ENCODE peak calls at places on chromosomes 3 and 15, in eight cellular contexts. M, F, Q, X, D, I, U and R are unnamed samples.

GRCh38 chr15:79394231-79394630 is 37.9 kb upstream of the MINAR1 start:
- DNase-seq in Q (no peak), I (no peak), M (no peak), X (no peak), D (no peak), U (no peak), F (no peak), R (no peak)

GRCh38 chr3:184740509-184741258 is 28.8 kb upstream of the MAGEF1 start:
- DNase-seq in F (no peak), M (peak), Q (no peak), I (no peak), D (peak), X (no peak), U (peak), R (peak)

GRCh38 chr3:119330858-119331257 is 36.7 kb downstream of the ARHGAP31 start:
- DNase-seq in U (no peak), D (no peak), Q (no peak), X (no peak), F (no peak), M (no peak), I (no peak), R (no peak)

GRCh38 chr3:13420051-13420816 is at the start of gene NUP210:
- DNase-seq in M (no peak), D (no peak), F (peak), I (no peak), X (peak), U (no peak), Q (peak), R (no peak)

GRCh38 chr3:118180853-118181252 is 853.8 kb downstream of the IGSF11 start:
- DNase-seq in X (no peak), F (no peak), I (no peak), U (no peak), Q (no peak), M (no peak), D (no peak), R (no peak)

GRCh38 chr3:53880396-53881345 is 1.3 kb downstream of the ACTR8 start:
- DNase-seq in F (no peak), U (no peak), X (no peak), Q (no peak), D (no peak), M (no peak), I (no peak), R (no peak)

GRCh38 chr15:40323953-40324937 is 753 bp downstream of the INAFM2 start:
- DNase-seq in U (no peak), D (no peak), X (no peak), M (no peak), F (peak), Q (no peak), I (no peak), R (no peak)

GRCh38 chr15:61764981-61765380 is 295.3 kb downstream of the VPS13C start:
- DNase-seq in X (no peak), M (no peak), D (no peak), I (no peak), U (no peak), F (no peak), Q (no peak), R (no peak)

GRCh38 chr15:74203914-74204431 is 1.4 kb upstream of the STRA6 start:
- DNase-seq in Q (no peak), F (no peak), M (no peak), I (no peak), U (no peak), X (no peak), D (peak), R (peak)

GRCh38 chr15:59687831-59688230 is 1.3 kb downstream of the BNIP2 start:
- DNase-seq in U (no peak), F (peak), D (peak), Q (no peak), I (no peak), X (no peak), M (no peak), R (no peak)

GRCh38 chr15:69303337-69304175 is 4.8 kb downstream of the PAQR5 start:
- DNase-seq in F (peak), M (no peak), U (no peak), I (no peak), D (no peak), Q (no peak), X (no peak), R (no peak)

GRCh38 chr15:43505723-43506122 is 11.7 kb upstream of the MAP1A start:
- DNase-seq in X (no peak), U (no peak), F (no peak), D (peak), I (no peak), M (no peak), Q (no peak), R (no peak)

GRCh38 chr3:137010137-137010536 is 52.4 kb downstream of the IL20RB start:
- DNase-seq in X (no peak), D (no peak), F (no peak), U (no peak), Q (no peak), M (no peak), I (no peak), R (no peak)

GRCh38 chr3:190053919-190054672 is 66.6 kb downstream of the P3H2 start:
- DNase-seq in M (no peak), Q (no peak), D (peak), I (no peak), F (no peak), X (no peak), U (peak), R (peak)

GRCh38 chr3:48275292-48276027 is 34.6 kb downstream of the ZNF589 start:
- DNase-seq in I (no peak), M (no peak), Q (no peak), U (no peak), X (no peak), F (no peak), D (no peak), R (peak)

GRCh38 chr3:71185733-71186455 is 397.6 kb downstream of the FOXP1 start:
- DNase-seq in Q (no peak), M (no peak), F (no peak), X (no peak), U (peak), D (peak), I (no peak), R (peak)

GRCh38 chr15:65194826-65195541 is 9.8 kb upstream of the CLPX start:
- DNase-seq in D (no peak), F (no peak), X (no peak), I (no peak), U (no peak), M (peak), Q (no peak), R (no peak)

GRCh38 chr3:186824430-186825139 is 17.9 kb upstream of the ADIPOQ start:
- DNase-seq in U (no peak), F (no peak), D (no peak), M (no peak), X (no peak), Q (no peak), I (no peak), R (no peak)

GRCh38 chr3:12884104-12884742 is 42.9 kb upstream of the RPL32 start:
- DNase-seq in U (no peak), I (peak), F (no peak), X (no peak), D (no peak), M (peak), Q (no peak), R (no peak)

GRCh38 chr3:196518999-196519737 is 4.0 kb upstream of the SMCO1 start:
- DNase-seq in M (peak), D (peak), I (peak), F (peak), U (peak), Q (peak), X (peak), R (peak)

GRCh38 chr3:146152841-146153240 is 8.1 kb downstream of the PLOD2 start:
- DNase-seq in F (no peak), I (no peak), U (no peak), Q (no peak), M (no peak), X (no peak), D (no peak), R (peak)

GRCh38 chr15:38687340-38687739 is 122.7 kb upstream of the RASGRP1 start:
- DNase-seq in X (no peak), U (no peak), Q (no peak), F (no peak), M (no peak), I (no peak), D (no peak), R (no peak)

GRCh38 chr3:157606392-157607197 is 103.4 kb upstream of the VEPH1 start:
- DNase-seq in Q (peak), M (peak), D (peak), X (peak), U (peak), F (peak), I (peak), R (peak)

GRCh38 chr15:77030042-77030927 is 35.4 kb downstream of the PSTPIP1 start:
- DNase-seq in Q (no peak), M (peak), F (no peak), X (no peak), D (no peak), I (peak), U (no peak), R (no peak)

GRCh38 chr15:68010366-68010765 is 43.7 kb upstream of the PIAS1 start:
- DNase-seq in I (no peak), X (no peak), U (no peak), D (no peak), M (no peak), F (no peak), Q (no peak), R (no peak)

GRCh38 chr3:143445118-143445517 is 325.5 kb downstream of the CHST2 start:
- DNase-seq in F (no peak), I (no peak), U (peak), D (peak), Q (no peak), X (no peak), M (no peak), R (peak)

GRCh38 chr3:78569820-78570219 is 1198.0 kb downstream of the ROBO1 start:
- DNase-seq in Q (no peak), X (no peak), D (no peak), M (no peak), I (no peak), U (no peak), F (no peak), R (no peak)

GRCh38 chr3:8622873-8623725 is 21.5 kb downstream of the SSUH2 start:
- DNase-seq in F (peak), Q (peak), D (peak), I (peak), M (peak), U (no peak), X (no peak), R (peak)

GRCh38 chr15:35496585-35496984 is 49.4 kb downstream of the DPH6 start:
- DNase-seq in X (no peak), I (no peak), U (no peak), M (no peak), F (no peak), Q (no peak), D (no peak), R (no peak)

GRCh38 chr15:70095387-70096214 is 2.1 kb downstream of the TLE3 start:
- DNase-seq in U (no peak), Q (peak), X (no peak), F (no peak), D (no peak), I (peak), M (no peak), R (peak)

GRCh38 chr15:50315814-50316630 is 39.0 kb downstream of the GABPB1 start:
- DNase-seq in U (peak), X (no peak), Q (no peak), M (no peak), F (peak), D (no peak), I (no peak), R (peak)

GRCh38 chr15:64651573-64652260 is 123.7 kb downstream of the RBPMS2 start:
- DNase-seq in X (no peak), M (no peak), I (no peak), U (no peak), F (no peak), D (no peak), Q (no peak), R (peak)

GRCh38 chr3:146781059-146781458 is 175.9 kb upstream of the PLSCR5 start:
- DNase-seq in F (no peak), X (no peak), M (no peak), U (no peak), D (no peak), Q (no peak), I (no peak), R (no peak)

GRCh38 chr3:194031867-194032635 is 103.9 kb upstream of the HES1 start:
- DNase-seq in I (no peak), X (no peak), Q (no peak), F (no peak), D (no peak), M (no peak), U (no peak), R (peak)